ENCODE peak calls at places on chromosomes 3 and 15, in four cellular contexts. W is K562, T is HCT116, R is GM12878. L is an unnamed sample.

GRCh38 chr3:43736558-43736995 is 45.8 kb downstream of the ABHD5 start:
- ATAC-seq in W (peak; percentile 67), T (no peak), R (no peak), L (no peak)

GRCh38 chr3:161070252-161070930 is 34.8 kb downstream of the B3GALNT1 start:
- ATAC-seq in T (no peak), R (peak; percentile 12), W (no peak), L (no peak)

GRCh38 chr3:117624424-117624823 is 914.8 kb downstream of the TUSC7 start:
- ATAC-seq in R (no peak), W (no peak), T (no peak), L (no peak)

GRCh38 chr3:47036145-47036544 is 56.7 kb downstream of the NBEAL2 start:
- ATAC-seq in R (no peak), T (no peak), W (no peak), L (no peak)

GRCh38 chr3:127652246-127652995 is 20.3 kb upstream of the ABTB1 start:
- ATAC-seq in R (peak; percentile 94), T (peak; percentile 94), W (peak; percentile 90), L (peak; percentile 66)

GRCh38 chr15:93035953-93036810 is 52.8 kb downstream of the RGMA start:
- ATAC-seq in W (peak; percentile 83), T (peak; percentile 86), R (peak; percentile 91), L (no peak)

GRCh38 chr3:125622381-125622788 is 27.1 kb upstream of the OSBPL11 start:
- ATAC-seq in W (no peak), T (no peak), R (no peak), L (peak; percentile 67)

GRCh38 chr3:64728994-64729393 is 41.2 kb upstream of the ADAMTS9 start:
- ATAC-seq in R (no peak), T (no peak), W (no peak), L (no peak)

GRCh38 chr3:183815951-183816475 is 9.4 kb downstream of the MAP6D1 start:
- ATAC-seq in R (no peak), W (no peak), T (no peak), L (no peak)

GRCh38 chr3:7621645-7622044 is 760.7 kb downstream of the GRM7 start:
- ATAC-seq in R (no peak), W (no peak), T (no peak), L (no peak)
- TF ChIP-seq POLR2AphosphoS5 in R (no peak), W (no peak), T (no peak), L (no peak)

DNA sequence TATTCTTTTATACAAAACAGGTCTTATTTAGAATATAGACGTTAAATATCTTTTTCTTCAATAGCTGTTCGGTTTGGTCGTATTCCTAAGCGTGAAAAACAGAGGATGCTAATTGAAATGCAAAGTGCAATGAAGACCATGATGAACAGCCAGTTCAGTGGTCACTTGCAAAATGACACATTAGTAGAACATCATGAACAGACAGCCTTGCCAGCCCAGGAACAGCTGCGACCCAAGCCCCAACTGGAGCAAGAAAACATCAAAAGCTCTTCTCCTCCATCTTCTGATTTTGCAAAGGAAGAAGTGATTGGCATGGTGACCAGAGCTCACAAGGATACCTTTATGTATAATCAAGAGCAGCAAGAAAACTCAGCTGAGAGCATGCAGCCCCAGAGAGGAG is 16.8 kb downstream of the NR1D2 start:
- ATAC-seq in R (no peak), T (no peak), W (no peak), L (no peak)
- H3K4me1 ChIP-seq in R (no peaks in the 10 kb centered on the region), T (peaks cover 51% of the 10 kb centered on the region), W (no peaks in the 10 kb centered on the region), L (peaks cover 12% of the 10 kb centered on the region)

DNA sequence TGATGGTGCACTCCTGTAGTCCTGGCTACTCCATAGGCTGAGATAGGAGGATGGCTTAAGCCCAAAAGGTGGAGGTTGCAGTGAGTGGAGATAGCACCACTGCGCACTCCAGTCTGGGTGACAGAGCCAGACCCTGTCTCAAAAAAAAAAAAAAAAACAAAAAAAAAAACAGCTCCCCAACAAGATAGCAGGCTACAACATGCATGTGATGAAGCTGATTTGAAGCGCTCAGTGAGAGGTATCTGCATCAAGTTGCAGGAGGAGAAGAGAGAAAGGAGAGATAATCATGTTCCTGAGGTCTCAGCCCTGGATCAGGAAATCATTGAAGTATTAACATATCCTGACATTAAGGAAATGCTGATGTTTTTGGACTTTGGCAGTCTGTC is 589 bp upstream of the PPCDC start:
- ATAC-seq in W (peak; percentile 47), R (no peak), T (no peak), L (no peak)
- H3K4me3 ChIP-seq in W (no peak overlapping the region), R (no peak overlapping the region), T (no peak overlapping the region), L (no peak overlapping the region)

DNA sequence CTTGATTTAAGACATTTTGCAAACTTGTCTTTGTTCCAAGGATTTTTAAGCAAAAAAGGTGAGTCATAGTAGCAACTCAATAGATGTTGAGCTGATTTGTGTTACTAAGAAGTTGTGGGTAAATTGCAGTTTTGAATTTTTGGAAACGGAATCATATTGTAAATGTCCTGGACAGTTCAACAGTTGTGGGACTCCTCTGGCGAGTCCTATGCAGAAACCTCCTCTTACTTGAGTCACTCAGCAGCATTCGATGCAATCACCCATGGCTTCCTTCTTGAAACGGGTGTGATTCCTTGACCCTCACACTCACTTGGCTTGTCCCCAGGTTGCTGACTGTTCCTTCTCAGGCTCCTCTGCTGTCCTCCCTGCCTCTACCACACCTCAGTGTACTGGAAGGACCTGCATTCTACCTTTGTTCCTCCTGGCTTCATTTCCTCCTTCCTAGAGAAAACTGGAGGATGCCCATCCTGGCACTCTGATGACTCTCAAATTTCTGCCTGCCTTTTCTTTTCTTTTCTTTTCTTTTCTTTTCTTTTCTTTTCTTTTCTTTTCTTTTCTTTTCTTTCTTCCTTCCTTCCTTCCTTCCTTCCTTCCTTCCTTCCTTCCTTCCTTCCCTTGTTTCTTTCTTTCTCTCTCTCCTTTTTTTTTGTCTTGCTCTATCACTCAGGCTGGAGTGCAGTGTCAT is 52.8 kb upstream of the DGKG start:
- ATAC-seq in W (no peak), R (peak; percentile 41), T (no peak), L (peak; percentile 6)
- TF ChIP-seq POLR2AphosphoS5 in W (no peak), R (no peak), T (no peak), L (peak; percentile 85)

DNA sequence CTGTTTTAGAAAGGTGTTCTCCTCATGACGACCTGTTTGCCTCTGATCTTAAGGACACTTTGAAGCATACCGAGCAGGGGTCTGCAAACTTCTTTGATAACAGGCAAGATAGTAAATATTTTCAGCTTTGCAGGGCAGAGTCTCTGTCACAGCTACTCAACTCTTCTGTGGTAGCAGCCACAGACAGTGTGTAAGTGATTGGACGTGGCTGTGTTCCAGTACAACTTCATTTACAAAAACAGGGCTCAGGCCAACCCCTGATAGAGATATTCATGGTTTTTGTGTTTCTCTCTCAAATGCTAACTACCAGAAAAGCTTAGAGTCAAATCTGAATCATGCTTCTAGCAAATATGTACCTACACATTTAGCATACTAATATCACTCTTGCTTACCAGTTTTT is 51.5 kb downstream of the TGFBR2 start:
- ATAC-seq in T (no peak), W (no peak), R (peak; percentile 48), L (no peak)
- H3K4me1 ChIP-seq in T (peaks cover 83% of the 10 kb centered on the region), W (no peaks in the 10 kb centered on the region), R (peaks cover 23% of the 10 kb centered on the region), L (peaks cover 59% of the 10 kb centered on the region)

GRCh38 chr3:14554715-14555114 is 14.6 kb upstream of the GRIP2 start:
- ATAC-seq in R (no peak), W (no peak), T (no peak), L (no peak)
- H3K4me3 ChIP-seq in R (no peak overlapping the region), W (no peak overlapping the region), T (no peak overlapping the region), L (no peak overlapping the region)

GRCh38 chr15:49824700-49825099 is 203.9 kb downstream of the DTWD1 start:
- ATAC-seq in T (no peak), W (no peak), R (no peak), L (no peak)
- TF ChIP-seq POLR2AphosphoS5 in T (no peak), W (no peak), R (no peak), L (no peak)

DNA sequence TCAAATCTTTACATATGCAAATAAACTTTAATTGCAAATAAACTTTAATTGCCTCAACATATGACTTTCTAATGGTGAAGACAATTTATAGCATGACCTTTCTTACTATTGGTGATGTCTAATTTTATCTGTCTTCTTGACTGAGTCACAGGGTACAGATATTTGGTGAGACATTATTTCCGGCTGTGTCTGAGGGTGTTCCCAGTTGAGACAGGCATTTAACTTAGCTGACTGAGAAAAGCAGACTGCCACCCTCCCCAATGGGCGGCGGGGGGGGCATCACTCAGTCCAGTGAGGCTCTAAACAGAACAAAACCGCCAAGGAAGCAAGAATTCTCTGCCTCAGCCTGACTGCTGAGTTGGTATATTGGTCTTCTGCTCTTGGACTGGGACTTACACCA is 160.0 kb downstream of the TBL1XR1 start:
- ATAC-seq in R (no peak), T (no peak), W (no peak), L (no peak)
- H3K4me1 ChIP-seq in R (no peaks in the 10 kb centered on the region), T (peaks cover 39% of the 10 kb centered on the region), W (peaks cover 5% of the 10 kb centered on the region), L (peaks cover 9% of the 10 kb centered on the region)

GRCh38 chr3:185943363-185944106 is 5.7 kb upstream of the TRA2B start:
- ATAC-seq in T (peak; percentile 91), W (peak; percentile 96), R (peak; percentile 98), L (peak; percentile 96)

GRCh38 chr3:185942396-185942795 is 4.6 kb upstream of the TRA2B start:
- ATAC-seq in R (no peak), W (no peak), T (no peak), L (no peak)

GRCh38 chr3:185939721-185940120 is 1.9 kb upstream of the TRA2B start:
- ATAC-seq in W (no peak), T (no peak), R (no peak), L (no peak)

GRCh38 chr3:185940951-185941350 is 3.1 kb upstream of the TRA2B start:
- ATAC-seq in R (no peak), T (no peak), W (no peak), L (no peak)

DNA sequence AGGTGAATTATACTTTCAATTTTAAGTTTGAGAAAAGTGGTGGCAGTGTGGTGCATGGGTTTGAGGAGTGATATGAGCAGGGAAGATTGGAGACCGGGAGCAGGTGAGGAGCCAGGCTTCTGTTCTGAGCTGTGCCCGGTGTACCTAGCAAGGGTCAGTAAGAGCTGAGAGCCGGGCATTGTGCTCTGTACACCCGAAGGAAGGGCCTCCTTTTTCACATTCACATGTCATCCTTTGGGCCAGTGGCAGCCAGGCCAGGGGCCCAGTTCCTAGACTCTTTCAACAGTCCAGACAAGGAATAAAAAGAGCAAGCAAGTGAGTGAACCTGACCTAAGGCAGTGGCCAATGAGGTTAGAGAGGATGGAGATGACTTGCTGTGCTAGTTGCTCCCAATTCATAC is 5.1 kb upstream of the TRA2B start:
- ATAC-seq in T (peak; percentile 9), R (no peak), W (peak; percentile 7), L (peak; percentile 4)
- H3K4me3 ChIP-seq in T (no peak overlapping the region), R (no peak overlapping the region), W (no peak overlapping the region), L (no peak overlapping the region)

GRCh38 chr15:94229591-94230365 is 1.6 kb upstream of the MCTP2 start:
- ATAC-seq in R (peak; percentile 53), T (no peak), W (no peak), L (no peak)

GRCh38 chr15:94230436-94230885 is 900 bp upstream of the MCTP2 start:
- ATAC-seq in R (no peak), W (no peak), T (no peak), L (no peak)

GRCh38 chr15:94231728-94232086 is 346 bp downstream of the MCTP2 start:
- ATAC-seq in W (no peak), R (peak; percentile 27), T (peak; percentile 37), L (peak; percentile 13)

GRCh38 chr15:94232107-94232506 is 746 bp downstream of the MCTP2 start:
- ATAC-seq in R (peak; percentile 9), W (no peak), T (no peak), L (no peak)

GRCh38 chr15:94230886-94231727 is at the start of gene MCTP2:
- ATAC-seq in T (peak; percentile 97), W (no peak), R (peak; percentile 87), L (peak; percentile 88)
- TF ChIP-seq POLR2AphosphoS5 in T (peak; percentile 88), W (no peak), R (no peak), L (peak; percentile 51)